ENCODE peak calls at places on chromosomes 2 and 18, in ten cellular contexts. One of them, this sample, is unnamed.

GRCh38 chr18:44214396-44214795 is 466.3 kb upstream of the SETBP1 start:
- DNase-seq in neural crest cell: no peak
- DNase-seq in HFFc6: no peak
- DNase-seq in WTC11: no peak
- DNase-seq in astrocyte of the spinal cord: no peak
- DNase-seq in pancreas: no peak
- DNase-seq in activated CD8-positive, alpha-beta T cell treated with anti-CD3 and anti-CD28 coated beads for 36 hours: no peak
- DNase-seq in left lung: no peak
- DNase-seq in K562: no peak
- DNase-seq in BE2C: no peak
- DNase-seq in this sample: no peak

GRCh38 chr18:77407733-77408132 is 158.1 kb downstream of the GALR1 start:
- DNase-seq in astrocyte of the spinal cord: no peak
- DNase-seq in neural crest cell: no peak
- DNase-seq in left lung: no peak
- DNase-seq in WTC11: no peak
- DNase-seq in pancreas: no peak
- DNase-seq in activated CD8-positive, alpha-beta T cell treated with anti-CD3 and anti-CD28 coated beads for 36 hours: no peak
- DNase-seq in HFFc6: no peak
- DNase-seq in K562: no peak
- DNase-seq in BE2C: no peak
- DNase-seq in this sample: no peak

GRCh38 chr2:31129835-31130561 is 8.2 kb downstream of the GALNT14 start:
- DNase-seq in left lung: no peak
- DNase-seq in HFFc6: no peak
- DNase-seq in neural crest cell: no peak
- DNase-seq in BE2C: no peak
- DNase-seq in WTC11: no peak
- DNase-seq in astrocyte of the spinal cord: no peak
- DNase-seq in activated CD8-positive, alpha-beta T cell treated with anti-CD3 and anti-CD28 coated beads for 36 hours: no peak
- DNase-seq in K562: no peak
- DNase-seq in pancreas: no peak
- DNase-seq in this sample: no peak

GRCh38 chr2:219294356-219295351 is 14.5 kb downstream of the PTPRN start:
- DNase-seq in pancreas: peak; percentile 79
- DNase-seq in astrocyte of the spinal cord: peak; percentile 77
- DNase-seq in BE2C: peak; percentile 91
- DNase-seq in WTC11: peak; percentile 90
- DNase-seq in activated CD8-positive, alpha-beta T cell treated with anti-CD3 and anti-CD28 coated beads for 36 hours: peak; percentile 90
- DNase-seq in left lung: peak; percentile 89
- DNase-seq in neural crest cell: peak; percentile 79
- DNase-seq in HFFc6: peak; percentile 53
- DNase-seq in K562: peak; percentile 93
- DNase-seq in this sample: peak; percentile 98

GRCh38 chr2:64750001-64750816 is 96.5 kb upstream of the SERTAD2 start:
- DNase-seq in neural crest cell: peak; percentile 20
- DNase-seq in pancreas: peak; percentile 72
- DNase-seq in HFFc6: peak; percentile 45
- DNase-seq in K562: peak; percentile 38
- DNase-seq in WTC11: peak; percentile 39
- DNase-seq in left lung: peak; percentile 73
- DNase-seq in astrocyte of the spinal cord: peak; percentile 64
- DNase-seq in BE2C: peak; percentile 25
- DNase-seq in activated CD8-positive, alpha-beta T cell treated with anti-CD3 and anti-CD28 coated beads for 36 hours: peak; percentile 57
- DNase-seq in this sample: no peak

GRCh38 chr2:12890481-12890980 is 173.8 kb downstream of the TRIB2 start:
- DNase-seq in WTC11: no peak
- DNase-seq in pancreas: no peak
- DNase-seq in K562: no peak
- DNase-seq in BE2C: no peak
- DNase-seq in astrocyte of the spinal cord: no peak
- DNase-seq in activated CD8-positive, alpha-beta T cell treated with anti-CD3 and anti-CD28 coated beads for 36 hours: no peak
- DNase-seq in left lung: no peak
- DNase-seq in neural crest cell: no peak
- DNase-seq in HFFc6: no peak
- DNase-seq in this sample: no peak

GRCh38 chr2:219447242-219448098 is 12.8 kb downstream of the SPEG start:
- DNase-seq in left lung: no peak
- DNase-seq in activated CD8-positive, alpha-beta T cell treated with anti-CD3 and anti-CD28 coated beads for 36 hours: no peak
- DNase-seq in K562: no peak
- DNase-seq in BE2C: no peak
- DNase-seq in pancreas: no peak
- DNase-seq in HFFc6: no peak
- DNase-seq in astrocyte of the spinal cord: no peak
- DNase-seq in neural crest cell: no peak
- DNase-seq in WTC11: peak; percentile 12
- DNase-seq in this sample: no peak

GRCh38 chr2:236551843-236552542 is 17.6 kb upstream of the ACKR3 start:
- DNase-seq in left lung: no peak
- DNase-seq in activated CD8-positive, alpha-beta T cell treated with anti-CD3 and anti-CD28 coated beads for 36 hours: no peak
- DNase-seq in HFFc6: no peak
- DNase-seq in pancreas: no peak
- DNase-seq in WTC11: no peak
- DNase-seq in astrocyte of the spinal cord: no peak
- DNase-seq in K562: no peak
- DNase-seq in BE2C: no peak
- DNase-seq in neural crest cell: no peak
- DNase-seq in this sample: peak; percentile 63

GRCh38 chr2:209772316-209772715 is 684 bp downstream of the UNC80 start:
- DNase-seq in BE2C: peak; percentile 62
- DNase-seq in pancreas: no peak
- DNase-seq in astrocyte of the spinal cord: no peak
- DNase-seq in HFFc6: no peak
- DNase-seq in left lung: no peak
- DNase-seq in K562: no peak
- DNase-seq in activated CD8-positive, alpha-beta T cell treated with anti-CD3 and anti-CD28 coated beads for 36 hours: no peak
- DNase-seq in WTC11: no peak
- DNase-seq in neural crest cell: no peak
- DNase-seq in this sample: no peak

GRCh38 chr2:53127061-53127650 is 640.4 kb upstream of the CHAC2 start:
- DNase-seq in left lung: no peak
- DNase-seq in BE2C: no peak
- DNase-seq in astrocyte of the spinal cord: no peak
- DNase-seq in K562: no peak
- DNase-seq in pancreas: no peak
- DNase-seq in WTC11: no peak
- DNase-seq in activated CD8-positive, alpha-beta T cell treated with anti-CD3 and anti-CD28 coated beads for 36 hours: no peak
- DNase-seq in neural crest cell: no peak
- DNase-seq in HFFc6: no peak
- DNase-seq in this sample: no peak

GRCh38 chr2:111120253-111121027 is at the start of gene BCL2L11:
- DNase-seq in HFFc6: peak; percentile 74
- DNase-seq in activated CD8-positive, alpha-beta T cell treated with anti-CD3 and anti-CD28 coated beads for 36 hours: peak; percentile 89
- DNase-seq in K562: peak; percentile 96
- DNase-seq in left lung: peak; percentile 94
- DNase-seq in pancreas: peak; percentile 95
- DNase-seq in astrocyte of the spinal cord: peak; percentile 90
- DNase-seq in WTC11: peak; percentile 93
- DNase-seq in BE2C: peak; percentile 88
- DNase-seq in neural crest cell: peak; percentile 86
- DNase-seq in this sample: peak; percentile 90
- TF ChIP-seq CTCF in HFFc6: peak; percentile 18
- TF ChIP-seq CTCF in activated CD8-positive, alpha-beta T cell treated with anti-CD3 and anti-CD28 coated beads for 36 hours: no peak
- TF ChIP-seq CTCF in K562: peak; percentile 60
- TF ChIP-seq CTCF in left lung: no peak
- TF ChIP-seq CTCF in pancreas: no peak
- TF ChIP-seq CTCF in astrocyte of the spinal cord: no peak
- TF ChIP-seq CTCF in WTC11: no peak
- TF ChIP-seq CTCF in BE2C: peak; percentile 22
- TF ChIP-seq CTCF in neural crest cell: no peak
- TF ChIP-seq CTCF in this sample: peak; percentile 37

DNA sequence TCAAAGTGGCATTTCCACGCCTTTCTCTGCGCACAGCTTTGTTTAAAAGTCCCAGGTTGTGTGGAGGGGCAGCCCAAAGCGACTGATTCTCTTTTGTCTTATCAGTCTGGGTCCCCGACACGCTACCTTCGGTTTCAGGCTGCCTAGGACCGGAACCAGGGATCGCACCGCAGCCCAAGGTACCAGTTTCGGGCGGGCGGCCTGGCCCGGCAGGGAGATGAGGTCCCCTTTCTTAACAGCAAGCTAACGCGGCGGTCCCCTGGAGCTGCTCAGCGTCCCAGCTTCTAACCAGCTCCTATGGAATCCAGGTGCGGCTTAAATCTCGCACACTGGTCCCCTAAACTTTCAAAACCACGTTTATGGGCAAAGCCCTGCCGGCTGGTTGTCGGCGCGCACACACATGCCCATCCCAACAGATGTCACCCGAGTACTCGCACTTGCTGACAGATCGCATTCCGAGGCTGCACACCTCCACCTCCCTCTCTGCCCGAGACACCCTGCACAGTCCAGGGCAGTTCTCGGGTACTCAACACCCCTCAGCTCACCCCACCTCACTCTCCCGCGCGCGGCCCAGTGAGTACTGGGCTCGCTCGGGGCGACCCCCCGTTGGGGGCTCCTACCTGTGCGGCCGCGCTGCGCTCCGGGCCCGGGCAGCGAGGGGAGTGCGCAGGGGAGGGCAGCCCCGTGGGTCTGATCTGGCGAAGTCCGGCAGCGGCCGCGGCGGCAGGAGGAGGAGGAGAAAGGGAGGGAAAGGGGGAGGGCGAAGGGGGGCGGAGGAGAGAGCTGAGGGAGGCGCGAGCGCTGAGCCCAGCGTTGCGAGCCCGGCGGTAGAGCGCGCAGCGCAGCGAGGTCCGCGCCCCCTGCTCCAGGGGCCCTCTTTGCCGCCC is at the start of gene EFEMP1:
- DNase-seq in HFFc6: peak; percentile 15
- DNase-seq in K562: no peak
- DNase-seq in WTC11: peak; percentile 85
- DNase-seq in left lung: peak; percentile 85
- DNase-seq in BE2C: peak; percentile 27
- DNase-seq in neural crest cell: peak; percentile 48
- DNase-seq in pancreas: peak; percentile 75
- DNase-seq in astrocyte of the spinal cord: peak; percentile 62
- DNase-seq in activated CD8-positive, alpha-beta T cell treated with anti-CD3 and anti-CD28 coated beads for 36 hours: peak; percentile 4
- DNase-seq in this sample: peak; percentile 22
- TF ChIP-seq CTCF in HFFc6: no peak
- TF ChIP-seq CTCF in K562: no peak
- TF ChIP-seq CTCF in WTC11: no peak
- TF ChIP-seq CTCF in left lung: no peak
- TF ChIP-seq CTCF in BE2C: no peak
- TF ChIP-seq CTCF in neural crest cell: no peak
- TF ChIP-seq CTCF in pancreas: no peak
- TF ChIP-seq CTCF in astrocyte of the spinal cord: no peak
- TF ChIP-seq CTCF in activated CD8-positive, alpha-beta T cell treated with anti-CD3 and anti-CD28 coated beads for 36 hours: no peak
- TF ChIP-seq CTCF in this sample: no peak

DNA sequence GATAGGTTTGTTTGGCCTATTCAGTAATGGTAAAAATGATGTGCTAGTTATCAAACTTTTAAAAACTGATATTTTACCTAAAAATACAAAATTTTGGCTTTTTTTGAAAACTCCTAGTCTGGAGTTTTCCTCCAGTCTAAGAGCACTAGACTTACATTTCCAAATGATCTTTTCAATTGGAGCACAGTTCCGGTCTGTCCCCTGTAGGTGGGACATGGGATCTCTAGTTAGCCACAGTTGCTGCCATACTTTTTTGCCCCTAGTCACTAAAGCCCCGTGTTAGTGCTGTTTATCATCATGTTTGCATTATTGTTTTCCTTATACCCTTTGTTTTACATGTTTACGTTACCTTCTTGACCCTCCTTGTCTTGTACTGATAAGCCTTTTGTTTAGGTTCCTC is 52.4 kb downstream of the RELCH start:
- DNase-seq in activated CD8-positive, alpha-beta T cell treated with anti-CD3 and anti-CD28 coated beads for 36 hours: no peak
- DNase-seq in WTC11: no peak
- DNase-seq in K562: no peak
- DNase-seq in HFFc6: no peak
- DNase-seq in astrocyte of the spinal cord: no peak
- DNase-seq in pancreas: no peak
- DNase-seq in neural crest cell: no peak
- DNase-seq in BE2C: no peak
- DNase-seq in left lung: no peak
- DNase-seq in this sample: no peak
- TF ChIP-seq CTCF in activated CD8-positive, alpha-beta T cell treated with anti-CD3 and anti-CD28 coated beads for 36 hours: no peak
- TF ChIP-seq CTCF in WTC11: no peak
- TF ChIP-seq CTCF in K562: no peak
- TF ChIP-seq CTCF in HFFc6: peak; percentile 32
- TF ChIP-seq CTCF in astrocyte of the spinal cord: no peak
- TF ChIP-seq CTCF in pancreas: no peak
- TF ChIP-seq CTCF in neural crest cell: peak; percentile 35
- TF ChIP-seq CTCF in BE2C: no peak
- TF ChIP-seq CTCF in left lung: no peak
- TF ChIP-seq CTCF in this sample: no peak

GRCh38 chr2:68367918-68368656 is 3.0 kb downstream of the PLEK start:
- DNase-seq in activated CD8-positive, alpha-beta T cell treated with anti-CD3 and anti-CD28 coated beads for 36 hours: no peak
- DNase-seq in neural crest cell: no peak
- DNase-seq in BE2C: no peak
- DNase-seq in HFFc6: no peak
- DNase-seq in WTC11: no peak
- DNase-seq in astrocyte of the spinal cord: no peak
- DNase-seq in pancreas: no peak
- DNase-seq in left lung: no peak
- DNase-seq in K562: no peak
- DNase-seq in this sample: no peak
- TF ChIP-seq CTCF in activated CD8-positive, alpha-beta T cell treated with anti-CD3 and anti-CD28 coated beads for 36 hours: no peak
- TF ChIP-seq CTCF in neural crest cell: no peak
- TF ChIP-seq CTCF in BE2C: no peak
- TF ChIP-seq CTCF in HFFc6: no peak
- TF ChIP-seq CTCF in WTC11: no peak
- TF ChIP-seq CTCF in astrocyte of the spinal cord: no peak
- TF ChIP-seq CTCF in pancreas: no peak
- TF ChIP-seq CTCF in left lung: no peak
- TF ChIP-seq CTCF in K562: no peak
- TF ChIP-seq CTCF in this sample: no peak